ENCODE peak calls at places on chromosomes 11 and 22, in nine cellular contexts. One of them, this sample, is unnamed.

GRCh38 chr22:23823331-23823791 is 15.4 kb downstream of the DERL3 start:
- DNase-seq in GM20000: no peak
- DNase-seq in PC-3: no peak
- DNase-seq in cardiac muscle cell: peak; percentile 32
- DNase-seq in GM10248: no peak
- DNase-seq in heart right ventricle: no peak
- DNase-seq in foreskin keratinocyte: no peak
- DNase-seq in fibroblast of mammary gland: peak; percentile 27
- DNase-seq in Calu3: no peak
- DNase-seq in this sample: no peak

GRCh38 chr11:24496728-24497396 is at the start of gene LUZP2:
- DNase-seq in Calu3: peak; percentile 53
- DNase-seq in GM10248: no peak
- DNase-seq in GM20000: no peak
- DNase-seq in heart right ventricle: peak; percentile 6
- DNase-seq in foreskin keratinocyte: peak; percentile 38
- DNase-seq in cardiac muscle cell: peak; percentile 38
- DNase-seq in fibroblast of mammary gland: no peak
- DNase-seq in PC-3: peak; percentile 50
- DNase-seq in this sample: no peak

GRCh38 chr22:49736538-49736937 is 91.1 kb downstream of the BRD1 start:
- DNase-seq in GM20000: no peak
- DNase-seq in foreskin keratinocyte: no peak
- DNase-seq in GM10248: no peak
- DNase-seq in cardiac muscle cell: no peak
- DNase-seq in fibroblast of mammary gland: no peak
- DNase-seq in heart right ventricle: no peak
- DNase-seq in Calu3: no peak
- DNase-seq in PC-3: no peak
- DNase-seq in this sample: peak; percentile 15

GRCh38 chr11:69892237-69892985 is 73.2 kb upstream of the FGF3 start:
- DNase-seq in heart right ventricle: no peak
- DNase-seq in foreskin keratinocyte: no peak
- DNase-seq in Calu3: peak; percentile 34
- DNase-seq in GM20000: no peak
- DNase-seq in GM10248: no peak
- DNase-seq in PC-3: no peak
- DNase-seq in cardiac muscle cell: no peak
- DNase-seq in fibroblast of mammary gland: no peak
- DNase-seq in this sample: no peak

GRCh38 chr22:39292561-39293074 is 26.8 kb downstream of the RPL3 start:
- DNase-seq in cardiac muscle cell: peak; percentile 99
- DNase-seq in GM20000: no peak
- DNase-seq in foreskin keratinocyte: peak; percentile 88
- DNase-seq in fibroblast of mammary gland: peak; percentile 87
- DNase-seq in PC-3: peak; percentile 87
- DNase-seq in GM10248: no peak
- DNase-seq in heart right ventricle: peak; percentile 90
- DNase-seq in Calu3: peak; percentile 95
- DNase-seq in this sample: no peak

GRCh38 chr11:67656278-67656922 is 5.9 kb upstream of the ACY3 start:
- DNase-seq in heart right ventricle: no peak
- DNase-seq in fibroblast of mammary gland: peak; percentile 40
- DNase-seq in foreskin keratinocyte: peak; percentile 88
- DNase-seq in GM10248: no peak
- DNase-seq in GM20000: no peak
- DNase-seq in cardiac muscle cell: no peak
- DNase-seq in Calu3: no peak
- DNase-seq in PC-3: no peak
- DNase-seq in this sample: peak; percentile 40

GRCh38 chr11:11028017-11028692 is 170.3 kb upstream of the ZBED5 start:
- DNase-seq in Calu3: peak; percentile 87
- DNase-seq in GM10248: peak; percentile 53
- DNase-seq in fibroblast of mammary gland: peak; percentile 67
- DNase-seq in cardiac muscle cell: peak; percentile 64
- DNase-seq in PC-3: peak; percentile 73
- DNase-seq in heart right ventricle: peak; percentile 68
- DNase-seq in GM20000: peak; percentile 61
- DNase-seq in foreskin keratinocyte: peak; percentile 52
- DNase-seq in this sample: peak; percentile 44

GRCh38 chr11:123585206-123585605 is 69.2 kb downstream of the SCN3B start:
- DNase-seq in GM20000: no peak
- DNase-seq in GM10248: no peak
- DNase-seq in cardiac muscle cell: no peak
- DNase-seq in fibroblast of mammary gland: no peak
- DNase-seq in PC-3: no peak
- DNase-seq in Calu3: peak; percentile 22
- DNase-seq in foreskin keratinocyte: no peak
- DNase-seq in heart right ventricle: no peak
- DNase-seq in this sample: no peak

GRCh38 chr11:108199446-108200321 is 22.8 kb downstream of the NPAT start:
- DNase-seq in GM10248: peak; percentile 82
- DNase-seq in heart right ventricle: no peak
- DNase-seq in Calu3: peak; percentile 27
- DNase-seq in PC-3: peak; percentile 53
- DNase-seq in fibroblast of mammary gland: peak; percentile 52
- DNase-seq in foreskin keratinocyte: peak; percentile 88
- DNase-seq in cardiac muscle cell: peak; percentile 82
- DNase-seq in GM20000: peak; percentile 79
- DNase-seq in this sample: peak; percentile 83

GRCh38 chr11:78853521-78853920 is 278.9 kb upstream of the NARS2 start:
- DNase-seq in fibroblast of mammary gland: no peak
- DNase-seq in cardiac muscle cell: no peak
- DNase-seq in GM20000: no peak
- DNase-seq in heart right ventricle: no peak
- DNase-seq in Calu3: no peak
- DNase-seq in PC-3: no peak
- DNase-seq in GM10248: no peak
- DNase-seq in foreskin keratinocyte: no peak
- DNase-seq in this sample: no peak

DNA sequence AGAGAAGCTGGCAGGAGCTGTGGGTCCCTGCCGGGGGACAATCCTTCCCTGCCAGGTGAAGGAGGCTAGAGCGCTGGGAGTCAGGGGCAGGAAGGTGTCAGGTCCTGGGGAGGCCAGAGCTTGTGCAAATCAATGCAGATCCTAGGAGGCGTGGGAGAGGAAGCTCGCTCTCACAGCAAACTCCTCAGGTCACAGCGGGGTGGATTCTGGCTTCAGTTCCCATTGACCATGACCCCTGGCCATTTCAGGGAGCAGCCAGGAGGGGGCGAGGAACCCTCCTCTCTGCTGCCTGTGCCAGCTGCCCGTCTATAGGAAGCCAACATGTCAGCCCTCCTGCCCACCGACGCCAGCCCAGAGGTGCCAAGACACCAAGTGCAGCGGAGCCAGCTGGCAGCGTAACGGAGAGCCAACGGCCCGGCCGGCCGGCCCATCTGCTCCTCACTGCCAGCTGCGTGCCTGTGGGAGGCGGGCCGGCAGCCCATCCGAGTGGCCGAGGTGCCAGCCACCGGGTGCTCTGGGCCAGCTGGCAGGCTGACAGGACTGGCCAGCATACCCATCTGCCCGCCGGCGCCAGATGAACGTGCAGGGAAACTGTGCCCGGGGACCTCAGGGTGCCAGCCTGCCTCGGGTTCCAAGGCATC is 374.9 kb downstream of the MIAT start:
- DNase-seq in fibroblast of mammary gland: no peak
- DNase-seq in cardiac muscle cell: peak; percentile 4
- DNase-seq in Calu3: no peak
- DNase-seq in PC-3: no peak
- DNase-seq in heart right ventricle: peak; percentile 38
- DNase-seq in foreskin keratinocyte: no peak
- DNase-seq in GM10248: no peak
- DNase-seq in GM20000: no peak
- DNase-seq in this sample: no peak
- TF ChIP-seq CTCF in fibroblast of mammary gland: peak; percentile 13
- TF ChIP-seq CTCF in cardiac muscle cell: peak; percentile 37
- TF ChIP-seq CTCF in Calu3: no peak
- TF ChIP-seq CTCF in PC-3: no peak
- TF ChIP-seq CTCF in heart right ventricle: no peak
- TF ChIP-seq CTCF in foreskin keratinocyte: peak; percentile 25
- TF ChIP-seq CTCF in GM10248: no peak
- TF ChIP-seq CTCF in GM20000: no peak
- TF ChIP-seq CTCF in this sample: no peak

GRCh38 chr11:45850446-45850845 is 3.2 kb downstream of the CRY2 start:
- DNase-seq in GM20000: no peak
- DNase-seq in PC-3: no peak
- DNase-seq in fibroblast of mammary gland: peak; percentile 47
- DNase-seq in GM10248: no peak
- DNase-seq in heart right ventricle: no peak
- DNase-seq in foreskin keratinocyte: no peak
- DNase-seq in Calu3: no peak
- DNase-seq in cardiac muscle cell: peak; percentile 48
- DNase-seq in this sample: no peak

GRCh38 chr11:45855308-45855707 is 8.0 kb downstream of the CRY2 start:
- DNase-seq in GM10248: no peak
- DNase-seq in Calu3: no peak
- DNase-seq in heart right ventricle: no peak
- DNase-seq in cardiac muscle cell: no peak
- DNase-seq in foreskin keratinocyte: no peak
- DNase-seq in fibroblast of mammary gland: no peak
- DNase-seq in PC-3: no peak
- DNase-seq in GM20000: no peak
- DNase-seq in this sample: no peak

GRCh38 chr11:45852018-45852711 is 4.9 kb downstream of the CRY2 start:
- DNase-seq in fibroblast of mammary gland: no peak
- DNase-seq in PC-3: no peak
- DNase-seq in GM20000: no peak
- DNase-seq in heart right ventricle: no peak
- DNase-seq in foreskin keratinocyte: no peak
- DNase-seq in cardiac muscle cell: no peak
- DNase-seq in GM10248: no peak
- DNase-seq in Calu3: no peak
- DNase-seq in this sample: no peak

GRCh38 chr11:45853616-45854219 is 6.4 kb downstream of the CRY2 start:
- DNase-seq in GM10248: no peak
- DNase-seq in cardiac muscle cell: no peak
- DNase-seq in heart right ventricle: peak; percentile 70
- DNase-seq in foreskin keratinocyte: no peak
- DNase-seq in GM20000: no peak
- DNase-seq in fibroblast of mammary gland: no peak
- DNase-seq in Calu3: no peak
- DNase-seq in PC-3: no peak
- DNase-seq in this sample: no peak

DNA sequence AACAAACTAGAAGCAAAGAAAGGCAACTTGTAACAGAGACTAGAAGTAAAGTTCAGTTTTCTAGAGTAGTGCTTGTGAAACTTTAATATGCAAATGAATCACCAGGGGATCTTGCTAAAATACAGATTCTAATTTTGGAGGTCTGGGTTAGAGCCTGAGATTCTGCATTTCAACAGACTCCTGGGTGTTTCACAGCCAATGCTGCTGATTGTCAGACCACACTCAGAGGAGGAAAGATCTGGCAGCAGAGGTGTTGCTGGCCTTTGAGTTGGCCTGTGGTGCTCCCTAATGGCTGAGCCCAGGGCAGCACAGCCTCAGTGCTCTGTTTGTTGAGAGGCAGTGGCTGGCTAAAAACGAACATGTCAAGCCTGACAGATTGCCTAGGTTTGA is 5.4 kb downstream of the CRY2 start:
- DNase-seq in fibroblast of mammary gland: no peak
- DNase-seq in foreskin keratinocyte: no peak
- DNase-seq in heart right ventricle: peak; percentile 53
- DNase-seq in GM10248: peak; percentile 65
- DNase-seq in Calu3: no peak
- DNase-seq in GM20000: peak; percentile 71
- DNase-seq in PC-3: no peak
- DNase-seq in cardiac muscle cell: no peak
- DNase-seq in this sample: peak; percentile 70
- TF ChIP-seq CTCF in fibroblast of mammary gland: no peak
- TF ChIP-seq CTCF in foreskin keratinocyte: peak; percentile 7
- TF ChIP-seq CTCF in heart right ventricle: no peak
- TF ChIP-seq CTCF in GM10248: peak; percentile 62
- TF ChIP-seq CTCF in Calu3: no peak
- TF ChIP-seq CTCF in GM20000: peak; percentile 32
- TF ChIP-seq CTCF in PC-3: no peak
- TF ChIP-seq CTCF in cardiac muscle cell: no peak
- TF ChIP-seq CTCF in this sample: peak; percentile 43

DNA sequence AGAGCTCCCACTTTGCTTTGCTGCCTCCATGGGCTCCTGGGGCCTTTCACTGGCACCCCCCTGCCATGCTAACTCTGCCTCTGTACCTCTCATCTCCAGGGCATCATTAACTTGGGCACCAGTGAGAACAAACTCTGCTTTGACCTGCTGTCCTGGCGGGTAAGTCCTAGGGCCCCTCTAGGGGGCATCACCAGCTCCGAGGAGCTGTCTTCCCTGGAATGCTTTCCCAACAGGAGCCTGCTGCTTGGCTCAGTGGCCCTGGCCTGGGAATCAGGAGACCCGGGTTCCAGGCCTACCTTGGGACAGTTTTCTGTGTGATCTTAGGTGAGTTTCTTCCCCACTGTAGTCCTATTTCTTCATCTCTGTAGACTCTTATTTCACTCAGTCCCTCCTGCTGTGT is 5.1 kb downstream of the ACCS start:
- DNase-seq in Calu3: no peak
- DNase-seq in fibroblast of mammary gland: no peak
- DNase-seq in cardiac muscle cell: no peak
- DNase-seq in heart right ventricle: no peak
- DNase-seq in GM20000: no peak
- DNase-seq in foreskin keratinocyte: no peak
- DNase-seq in GM10248: no peak
- DNase-seq in PC-3: no peak
- DNase-seq in this sample: no peak
- TF ChIP-seq CTCF in Calu3: no peak
- TF ChIP-seq CTCF in fibroblast of mammary gland: no peak
- TF ChIP-seq CTCF in cardiac muscle cell: no peak
- TF ChIP-seq CTCF in heart right ventricle: no peak
- TF ChIP-seq CTCF in GM20000: no peak
- TF ChIP-seq CTCF in foreskin keratinocyte: no peak
- TF ChIP-seq CTCF in GM10248: no peak
- TF ChIP-seq CTCF in PC-3: peak; percentile 18
- TF ChIP-seq CTCF in this sample: no peak

DNA sequence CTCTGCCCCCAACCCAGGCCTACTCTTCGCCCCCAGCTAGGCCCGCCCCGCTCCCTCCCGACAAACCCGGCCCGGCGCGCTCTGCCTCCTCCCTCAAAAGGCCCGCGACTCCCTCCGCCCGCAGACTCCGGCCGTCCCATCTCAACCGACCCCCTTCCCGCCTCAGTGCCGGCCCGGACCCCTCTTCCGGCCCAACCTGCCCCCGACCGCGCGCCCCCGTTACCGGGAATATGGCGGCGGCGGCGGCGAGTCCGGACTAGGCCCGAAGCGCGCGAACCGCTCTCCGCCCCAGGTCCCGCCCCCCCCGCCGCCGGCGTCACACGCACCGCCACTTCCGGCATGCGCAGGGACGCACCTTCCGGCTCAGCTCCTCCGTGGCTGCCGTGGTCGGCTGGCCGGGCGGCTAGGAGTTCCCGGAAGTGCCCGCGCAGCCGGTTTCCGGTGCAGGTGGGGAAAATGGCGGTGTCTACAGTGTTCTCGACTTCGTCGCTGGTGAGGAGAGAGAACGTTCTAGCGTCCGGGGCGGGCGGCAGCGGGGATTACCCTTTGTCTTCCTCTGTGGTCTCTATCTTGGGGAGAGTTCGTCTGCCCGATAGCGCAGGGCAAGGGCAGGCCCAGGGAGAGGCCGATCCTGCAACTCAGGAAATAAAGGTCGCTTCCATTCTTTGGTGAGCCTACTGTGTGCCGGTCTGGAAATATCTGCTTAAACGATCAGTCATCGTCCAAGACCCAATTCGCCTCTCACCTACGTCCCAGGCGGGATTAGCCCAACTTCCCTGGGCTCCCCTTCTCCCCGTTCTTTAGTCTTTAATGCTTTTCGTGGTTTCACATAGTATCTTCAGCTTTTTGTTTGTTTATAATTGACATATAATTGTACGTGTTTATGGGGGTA is at the start of the genes CPSF7 and SDHAF2:
- DNase-seq in Calu3: peak; percentile 98
- DNase-seq in GM20000: peak; percentile 97
- DNase-seq in cardiac muscle cell: peak; percentile 97
- DNase-seq in heart right ventricle: peak; percentile 97
- DNase-seq in GM10248: peak; percentile 97
- DNase-seq in PC-3: peak; percentile 98
- DNase-seq in foreskin keratinocyte: peak; percentile 86
- DNase-seq in fibroblast of mammary gland: peak; percentile 90
- DNase-seq in this sample: peak; percentile 97
- TF ChIP-seq CTCF in Calu3: no peak
- TF ChIP-seq CTCF in GM20000: no peak
- TF ChIP-seq CTCF in cardiac muscle cell: no peak
- TF ChIP-seq CTCF in heart right ventricle: no peak
- TF ChIP-seq CTCF in GM10248: no peak
- TF ChIP-seq CTCF in PC-3: no peak
- TF ChIP-seq CTCF in foreskin keratinocyte: no peak
- TF ChIP-seq CTCF in fibroblast of mammary gland: no peak
- TF ChIP-seq CTCF in this sample: no peak

This sample was measured in GM13976.